ENCODE peak calls at places on chromosome 14, in eight cellular contexts. One of them, this sample, is unnamed.

GRCh38 chr14:101235042-101235871 is 326.0 kb upstream of the DIO3 start:
- DNase-seq in lower leg skin: peak; percentile 86
- DNase-seq in AG04449: no peak
- DNase-seq in fibroblast of lung: peak; percentile 41
- DNase-seq in AG09309: no peak
- DNase-seq in tibial artery: peak; percentile 66
- DNase-seq in K562: peak; percentile 59
- DNase-seq in brain microvascular endothelial cell: peak; percentile 25
- DNase-seq in this sample: no peak

GRCh38 chr14:24429395-24430142 is at the start of the genes CBLN3 and KHNYN:
- DNase-seq in K562: peak; percentile 89
- DNase-seq in lower leg skin: peak; percentile 98
- DNase-seq in fibroblast of lung: peak; percentile 95
- DNase-seq in AG09309: peak; percentile 78
- DNase-seq in brain microvascular endothelial cell: peak; percentile 88
- DNase-seq in AG04449: peak; percentile 64
- DNase-seq in tibial artery: peak; percentile 96
- DNase-seq in this sample: peak; percentile 83

GRCh38 chr14:68727315-68728078 is 65.4 kb downstream of the ZFP36L1 start:
- DNase-seq in fibroblast of lung: no peak
- DNase-seq in tibial artery: no peak
- DNase-seq in lower leg skin: no peak
- DNase-seq in K562: peak; percentile 80
- DNase-seq in AG09309: no peak
- DNase-seq in AG04449: no peak
- DNase-seq in brain microvascular endothelial cell: no peak
- DNase-seq in this sample: no peak

GRCh38 chr14:24398298-24398942 is 383 bp upstream of the NYNRIN start:
- DNase-seq in fibroblast of lung: peak; percentile 49
- DNase-seq in K562: no peak
- DNase-seq in AG09309: no peak
- DNase-seq in AG04449: no peak
- DNase-seq in brain microvascular endothelial cell: no peak
- DNase-seq in lower leg skin: no peak
- DNase-seq in tibial artery: no peak
- DNase-seq in this sample: no peak

GRCh38 chr14:68268197-68268596 is 448.6 kb downstream of the RAD51B start:
- DNase-seq in AG04449: no peak
- DNase-seq in AG09309: no peak
- DNase-seq in K562: no peak
- DNase-seq in tibial artery: no peak
- DNase-seq in lower leg skin: no peak
- DNase-seq in brain microvascular endothelial cell: no peak
- DNase-seq in fibroblast of lung: no peak
- DNase-seq in this sample: no peak

GRCh38 chr14:67395876-67396189 is 16.1 kb downstream of the PLEK2 start:
- DNase-seq in lower leg skin: no peak
- DNase-seq in brain microvascular endothelial cell: no peak
- DNase-seq in AG09309: no peak
- DNase-seq in K562: no peak
- DNase-seq in AG04449: no peak
- DNase-seq in tibial artery: no peak
- DNase-seq in fibroblast of lung: no peak
- DNase-seq in this sample: no peak

GRCh38 chr14:20302042-20302761 is 3.5 kb downstream of the TTC5 start:
- DNase-seq in brain microvascular endothelial cell: peak; percentile 55
- DNase-seq in AG09309: no peak
- DNase-seq in K562: peak; percentile 61
- DNase-seq in AG04449: no peak
- DNase-seq in tibial artery: no peak
- DNase-seq in lower leg skin: no peak
- DNase-seq in fibroblast of lung: no peak
- DNase-seq in this sample: no peak

GRCh38 chr14:92040431-92041040 is 677 bp upstream of the TRIP11 start:
- DNase-seq in brain microvascular endothelial cell: peak; percentile 15
- DNase-seq in AG09309: no peak
- DNase-seq in K562: peak; percentile 22
- DNase-seq in lower leg skin: no peak
- DNase-seq in fibroblast of lung: peak; percentile 19
- DNase-seq in AG04449: no peak
- DNase-seq in tibial artery: no peak
- DNase-seq in this sample: no peak

GRCh38 chr14:103007555-103007954 is 49.8 kb downstream of the CDC42BPB start:
- DNase-seq in fibroblast of lung: no peak
- DNase-seq in AG04449: no peak
- DNase-seq in brain microvascular endothelial cell: no peak
- DNase-seq in K562: no peak
- DNase-seq in tibial artery: no peak
- DNase-seq in lower leg skin: no peak
- DNase-seq in AG09309: no peak
- DNase-seq in this sample: no peak

GRCh38 chr14:32397871-32398640 is 69.0 kb downstream of the AKAP6 start:
- DNase-seq in AG09309: peak; percentile 41
- DNase-seq in K562: no peak
- DNase-seq in tibial artery: no peak
- DNase-seq in brain microvascular endothelial cell: no peak
- DNase-seq in AG04449: peak; percentile 64
- DNase-seq in lower leg skin: no peak
- DNase-seq in fibroblast of lung: peak; percentile 48
- DNase-seq in this sample: no peak

DNA sequence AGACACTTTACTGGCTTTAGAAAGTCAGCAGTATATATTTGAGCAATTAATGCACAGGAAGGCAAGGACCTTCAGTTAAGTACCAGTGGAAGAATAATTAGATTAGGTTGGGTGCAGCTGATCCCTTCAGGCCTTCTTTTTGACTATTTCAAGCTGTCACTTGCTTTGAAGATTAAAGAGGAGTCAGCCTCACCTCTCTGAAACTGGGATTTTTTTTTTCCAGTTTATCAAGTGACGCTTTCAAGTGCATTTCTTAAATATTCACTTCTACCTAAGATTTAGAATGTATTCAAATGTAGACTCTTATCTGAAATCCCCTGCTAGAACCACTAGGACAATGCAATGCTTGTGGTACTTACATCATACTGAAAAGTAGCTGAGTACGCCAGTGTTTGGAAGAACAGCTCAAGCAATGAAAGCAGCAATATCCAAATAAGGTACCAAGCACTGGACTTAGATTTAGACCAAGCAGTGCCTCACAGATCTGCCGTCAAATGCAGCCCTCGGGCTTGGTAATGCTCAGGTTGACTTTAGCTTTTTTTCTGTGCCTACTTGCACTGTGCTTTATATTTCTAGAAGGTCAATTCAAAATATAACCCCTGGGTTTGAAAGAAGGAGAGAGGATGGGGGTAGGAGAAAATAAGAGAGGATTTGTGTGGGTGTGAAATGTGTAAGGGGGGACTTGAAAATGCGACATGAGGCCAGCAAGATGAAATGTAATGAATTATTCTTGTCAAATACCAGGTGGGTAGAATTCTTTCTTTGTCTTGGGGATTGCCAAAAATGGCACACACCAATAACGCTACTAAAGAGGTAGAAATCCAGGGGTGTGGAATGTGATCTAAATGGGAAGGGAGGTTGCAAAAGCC is 3.7 kb upstream of the FERMT2 start:
- DNase-seq in AG09309: peak; percentile 28
- DNase-seq in AG04449: peak; percentile 24
- DNase-seq in fibroblast of lung: peak; percentile 89
- DNase-seq in tibial artery: no peak
- DNase-seq in lower leg skin: no peak
- DNase-seq in brain microvascular endothelial cell: peak; percentile 32
- DNase-seq in K562: no peak
- DNase-seq in this sample: no peak
- TF ChIP-seq CTCF in AG09309: no peak
- TF ChIP-seq CTCF in AG04449: no peak
- TF ChIP-seq CTCF in fibroblast of lung: peak; percentile 2
- TF ChIP-seq CTCF in tibial artery: peak; percentile 40
- TF ChIP-seq CTCF in lower leg skin: no peak
- TF ChIP-seq CTCF in brain microvascular endothelial cell: no peak
- TF ChIP-seq CTCF in K562: no peak
- TF ChIP-seq CTCF in this sample: no peak

GRCh38 chr14:22007278-22008097 is 333.9 kb upstream of the OR4E1 start:
- DNase-seq in fibroblast of lung: no peak
- DNase-seq in lower leg skin: no peak
- DNase-seq in K562: no peak
- DNase-seq in AG09309: no peak
- DNase-seq in AG04449: no peak
- DNase-seq in brain microvascular endothelial cell: no peak
- DNase-seq in tibial artery: no peak
- DNase-seq in this sample: no peak

GRCh38 chr14:21999400-21999799 is 325.8 kb upstream of the OR4E1 start:
- DNase-seq in lower leg skin: no peak
- DNase-seq in AG04449: no peak
- DNase-seq in brain microvascular endothelial cell: no peak
- DNase-seq in K562: no peak
- DNase-seq in fibroblast of lung: no peak
- DNase-seq in AG09309: no peak
- DNase-seq in tibial artery: no peak
- DNase-seq in this sample: no peak

GRCh38 chr14:22008098-22008412 is 334.4 kb upstream of the OR4E1 start:
- DNase-seq in fibroblast of lung: no peak
- DNase-seq in tibial artery: no peak
- DNase-seq in lower leg skin: no peak
- DNase-seq in AG09309: no peak
- DNase-seq in AG04449: no peak
- DNase-seq in brain microvascular endothelial cell: no peak
- DNase-seq in K562: no peak
- DNase-seq in this sample: no peak

GRCh38 chr14:22003471-22003870 is 329.9 kb upstream of the OR4E1 start:
- DNase-seq in lower leg skin: no peak
- DNase-seq in AG09309: no peak
- DNase-seq in AG04449: no peak
- DNase-seq in brain microvascular endothelial cell: no peak
- DNase-seq in fibroblast of lung: no peak
- DNase-seq in K562: no peak
- DNase-seq in tibial artery: no peak
- DNase-seq in this sample: no peak

DNA sequence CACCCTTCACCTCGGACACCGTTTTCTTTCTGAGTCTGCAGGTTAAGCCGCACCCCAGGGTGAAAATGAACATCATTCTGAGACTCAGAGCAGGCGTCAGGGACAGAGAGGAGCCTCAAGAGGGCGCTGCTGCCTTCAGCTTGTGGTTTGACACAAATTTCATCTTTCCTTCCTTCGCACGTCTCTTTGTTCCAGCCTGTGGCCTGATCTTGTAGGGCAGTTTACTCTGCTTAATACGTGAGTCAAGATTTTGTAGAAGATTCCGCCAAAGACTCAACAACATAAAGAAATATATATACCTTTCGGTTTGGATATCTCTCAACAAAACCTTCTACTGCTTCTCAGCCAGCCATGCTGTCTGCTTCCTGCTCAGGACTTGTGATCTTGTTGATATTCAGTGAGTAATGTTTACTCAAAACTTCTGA is 329.3 kb upstream of the OR4E1 start:
- DNase-seq in brain microvascular endothelial cell: no peak
- DNase-seq in K562: peak; percentile 40
- DNase-seq in lower leg skin: no peak
- DNase-seq in AG09309: no peak
- DNase-seq in tibial artery: no peak
- DNase-seq in fibroblast of lung: no peak
- DNase-seq in AG04449: no peak
- DNase-seq in this sample: no peak
- TF ChIP-seq CTCF in brain microvascular endothelial cell: peak; percentile 44
- TF ChIP-seq CTCF in K562: peak; percentile 49
- TF ChIP-seq CTCF in lower leg skin: no peak
- TF ChIP-seq CTCF in AG09309: no peak
- TF ChIP-seq CTCF in tibial artery: no peak
- TF ChIP-seq CTCF in fibroblast of lung: no peak
- TF ChIP-seq CTCF in AG04449: no peak
- TF ChIP-seq CTCF in this sample: no peak

GRCh38 chr14:85529803-85530574 is at the start of gene FLRT2:
- DNase-seq in K562: no peak
- DNase-seq in tibial artery: peak; percentile 80
- DNase-seq in AG09309: no peak
- DNase-seq in lower leg skin: peak; percentile 91
- DNase-seq in AG04449: no peak
- DNase-seq in brain microvascular endothelial cell: peak; percentile 68
- DNase-seq in fibroblast of lung: peak; percentile 71
- DNase-seq in this sample: no peak
- TF ChIP-seq CTCF in K562: no peak
- TF ChIP-seq CTCF in tibial artery: no peak
- TF ChIP-seq CTCF in AG09309: no peak
- TF ChIP-seq CTCF in lower leg skin: no peak
- TF ChIP-seq CTCF in AG04449: no peak
- TF ChIP-seq CTCF in brain microvascular endothelial cell: no peak
- TF ChIP-seq CTCF in fibroblast of lung: no peak
- TF ChIP-seq CTCF in this sample: no peak

GRCh38 chr14:77279719-77280118 is 8.7 kb upstream of the NGB start:
- DNase-seq in brain microvascular endothelial cell: no peak
- DNase-seq in fibroblast of lung: no peak
- DNase-seq in AG04449: no peak
- DNase-seq in tibial artery: no peak
- DNase-seq in AG09309: no peak
- DNase-seq in K562: no peak
- DNase-seq in lower leg skin: no peak
- DNase-seq in this sample: no peak

GRCh38 chr14:77276959-77277358 is 6.0 kb upstream of the NGB start:
- DNase-seq in K562: no peak
- DNase-seq in lower leg skin: no peak
- DNase-seq in brain microvascular endothelial cell: no peak
- DNase-seq in fibroblast of lung: no peak
- DNase-seq in AG09309: no peak
- DNase-seq in AG04449: no peak
- DNase-seq in tibial artery: no peak
- DNase-seq in this sample: no peak

GRCh38 chr14:77275855-77276153 is 4.8 kb upstream of the NGB start:
- DNase-seq in lower leg skin: no peak
- DNase-seq in brain microvascular endothelial cell: no peak
- DNase-seq in fibroblast of lung: no peak
- DNase-seq in AG04449: no peak
- DNase-seq in tibial artery: no peak
- DNase-seq in K562: no peak
- DNase-seq in AG09309: no peak
- DNase-seq in this sample: no peak

GRCh38 chr14:77276295-77276935 is 5.4 kb upstream of the NGB start:
- DNase-seq in AG09309: no peak
- DNase-seq in fibroblast of lung: no peak
- DNase-seq in lower leg skin: no peak
- DNase-seq in tibial artery: no peak
- DNase-seq in K562: no peak
- DNase-seq in AG04449: no peak
- DNase-seq in brain microvascular endothelial cell: no peak
- DNase-seq in this sample: no peak

GRCh38 chr14:77278461-77279230 is 7.6 kb upstream of the NGB start:
- DNase-seq in AG04449: no peak
- DNase-seq in K562: no peak
- DNase-seq in brain microvascular endothelial cell: no peak
- DNase-seq in AG09309: no peak
- DNase-seq in lower leg skin: no peak
- DNase-seq in fibroblast of lung: no peak
- DNase-seq in tibial artery: no peak
- DNase-seq in this sample: no peak
- TF ChIP-seq CTCF in AG04449: no peak
- TF ChIP-seq CTCF in K562: peak; percentile 9
- TF ChIP-seq CTCF in brain microvascular endothelial cell: no peak
- TF ChIP-seq CTCF in AG09309: no peak
- TF ChIP-seq CTCF in lower leg skin: no peak
- TF ChIP-seq CTCF in fibroblast of lung: no peak
- TF ChIP-seq CTCF in tibial artery: no peak
- TF ChIP-seq CTCF in this sample: no peak

GRCh38 chr14:61196792-61197191 is 84.3 kb downstream of the TMEM30B start:
- DNase-seq in AG09309: no peak
- DNase-seq in fibroblast of lung: no peak
- DNase-seq in K562: no peak
- DNase-seq in tibial artery: no peak
- DNase-seq in AG04449: no peak
- DNase-seq in lower leg skin: no peak
- DNase-seq in brain microvascular endothelial cell: no peak
- DNase-seq in this sample: no peak
- TF ChIP-seq CTCF in AG09309: peak; percentile 15
- TF ChIP-seq CTCF in fibroblast of lung: no peak
- TF ChIP-seq CTCF in K562: no peak
- TF ChIP-seq CTCF in tibial artery: no peak
- TF ChIP-seq CTCF in AG04449: no peak
- TF ChIP-seq CTCF in lower leg skin: no peak
- TF ChIP-seq CTCF in brain microvascular endothelial cell: peak; percentile 52
- TF ChIP-seq CTCF in this sample: no peak

This sample was measured in activated B cell treated with CpG ODN at 0.5 μM for 24 hours.